ENCODE peak calls at places on chromosomes 7 and 10, in four cellular contexts. F, O, M and X are unnamed samples.

GRCh38 chr7:114354306-114354705 is 60.3 kb upstream of the FOXP2 start:
- DNase-seq in M (no peak), O (no peak), F (no peak), X (no peak)

GRCh38 chr10:79145517-79146470 is 77.0 kb downstream of the ZMIZ1 start:
- DNase-seq in M (no peak), F (no peak), O (peak), X (no peak)

GRCh38 chr10:127417031-127417430 is 132.1 kb upstream of the NPS start:
- DNase-seq in M (no peak), F (no peak), O (no peak), X (no peak)

GRCh38 chr10:123913688-123914268 is 22.2 kb upstream of the CPXM2 start:
- DNase-seq in O (no peak), M (no peak), F (no peak), X (peak)

GRCh38 chr10:99619090-99619800 is 994 bp downstream of the SLC25A28 start:
- DNase-seq in F (no peak), M (no peak), O (peak), X (peak)

GRCh38 chr10:5645944-5646617 is 20.3 kb downstream of the ASB13 start:
- DNase-seq in M (no peak), O (no peak), F (no peak), X (no peak)

GRCh38 chr7:130473289-130473688 is 18.6 kb upstream of the MEST start:
- DNase-seq in M (no peak), F (no peak), O (no peak), X (peak)

GRCh38 chr10:73908853-73909611 is 1.9 kb upstream of the PLAU start:
- DNase-seq in F (no peak), O (no peak), M (peak), X (peak)

GRCh38 chr10:21687197-21687993 is 153.4 kb downstream of the MLLT10 start:
- DNase-seq in F (no peak), O (peak), M (no peak), X (peak)

GRCh38 chr10:110192552-110192951 is 14.9 kb upstream of the MXI1 start:
- DNase-seq in M (no peak), O (peak), F (no peak), X (peak)

GRCh38 chr7:131040467-131040932 is 287.2 kb upstream of the MKLN1 start:
- DNase-seq in O (peak), F (no peak), M (no peak), X (peak)

GRCh38 chr10:131775444-131775832 is 125.4 kb upstream of the PPP2R2D start:
- DNase-seq in M (no peak), F (no peak), O (no peak), X (no peak)

GRCh38 chr7:75762350-75762917 is 9.6 kb downstream of the CCL26 start:
- DNase-seq in O (peak), M (no peak), F (no peak), X (peak)

GRCh38 chr7:33904680-33905388 is 505 bp upstream of the BMPER start:
- DNase-seq in O (no peak), F (peak), M (no peak), X (no peak)

GRCh38 chr7:155214328-155214986 is 83.2 kb upstream of the INSIG1 start:
- DNase-seq in M (no peak), F (no peak), O (no peak), X (no peak)

GRCh38 chr7:80428161-80429054 is 83.5 kb downstream of the GNAT3 start:
- DNase-seq in O (peak), F (no peak), M (no peak), X (peak)

GRCh38 chr10:21417172-21417712 is 108.2 kb downstream of the SKIDA1 start:
- DNase-seq in O (no peak), M (no peak), F (no peak), X (no peak)

GRCh38 chr7:116212859-116213258 is 2.5 kb downstream of the TES start:
- DNase-seq in F (no peak), O (no peak), M (no peak), X (peak)

GRCh38 chr10:132001238-132001977 is 19.7 kb upstream of the BNIP3 start:
- DNase-seq in F (no peak), O (no peak), M (no peak), X (peak)

GRCh38 chr7:65554-65953 is 126.8 kb upstream of the FAM20C start:
- DNase-seq in M (no peak), F (no peak), O (no peak), X (no peak)

GRCh38 chr10:71278691-71279588 is 40.1 kb upstream of the SLC29A3 start:
- DNase-seq in M (no peak), O (no peak), F (peak), X (no peak)

GRCh38 chr7:35019801-35020200 is 17.5 kb downstream of the DPY19L1 start:
- DNase-seq in O (no peak), M (no peak), F (no peak), X (peak)

GRCh38 chr7:55977831-55978230 is 13.4 kb downstream of the NIPSNAP2 start:
- DNase-seq in M (peak), O (no peak), F (peak), X (no peak)

GRCh38 chr10:72275351-72276012 is 1.8 kb downstream of the DDIT4 start:
- DNase-seq in F (no peak), O (peak), M (no peak), X (peak)

GRCh38 chr10:130648807-130649206 is 512.6 kb downstream of the GLRX3 start:
- DNase-seq in F (no peak), O (no peak), M (no peak), X (no peak)

GRCh38 chr10:124186956-124187355 is 93.6 kb upstream of the CHST15 start:
- DNase-seq in O (no peak), F (no peak), M (no peak), X (no peak)

GRCh38 chr7:35555934-35556333 is 139.0 kb downstream of the HERPUD2 start:
- DNase-seq in O (no peak), F (no peak), M (no peak), X (no peak)

GRCh38 chr10:98460837-98461499 is 14.2 kb upstream of the HPS1 start:
- DNase-seq in O (peak), F (no peak), M (peak), X (peak)

GRCh38 chr7:116431783-116432182 is 67.8 kb upstream of the CAV2 start:
- DNase-seq in O (no peak), M (no peak), F (no peak), X (no peak)

GRCh38 chr7:102413611-102414010 is 17.4 kb downstream of the PRKRIP1 start:
- DNase-seq in M (no peak), F (no peak), O (no peak), X (no peak)

GRCh38 chr7:81005254-81005653 is 86.4 kb upstream of the SEMA3C start:
- DNase-seq in O (no peak), F (no peak), M (no peak), X (no peak)

GRCh38 chr7:112726076-112726475 is 64.1 kb downstream of the TMEM168 start:
- DNase-seq in F (no peak), M (no peak), O (no peak), X (peak)

GRCh38 chr10:16606923-16607322 is 85.2 kb upstream of the C1QL3 start:
- DNase-seq in M (no peak), F (no peak), O (no peak), X (no peak)